ENCODE peak calls at places on chromosomes 4 and X, in six cellular contexts. One of them, this sample, is unnamed.

GRCh38 chrX:119391279-119391678 is 7.9 kb upstream of the SLC25A43 start:
- DNase-seq in stimulated activated CD4-positive, alpha-beta T cell treated with anti-CD3 and anti-CD28 coated beads, TNF-alpha, amount 100 ng/mL, for 48 hours: no peak
- DNase-seq in lower leg skin: no peak
- DNase-seq in nephron progenitor cell: no peak
- DNase-seq in cardiac septum: no peak
- DNase-seq in sigmoid colon: no peak
- DNase-seq in this sample: no peak

GRCh38 chrX:74009041-74009440 is 294.9 kb upstream of the ZCCHC13 start:
- DNase-seq in sigmoid colon: no peak
- DNase-seq in lower leg skin: no peak
- DNase-seq in nephron progenitor cell: no peak
- DNase-seq in stimulated activated CD4-positive, alpha-beta T cell treated with anti-CD3 and anti-CD28 coated beads, TNF-alpha, amount 100 ng/mL, for 48 hours: no peak
- DNase-seq in cardiac septum: no peak
- DNase-seq in this sample: no peak

GRCh38 chr4:183396187-183396738 is 48.2 kb upstream of the CDKN2AIP start:
- DNase-seq in nephron progenitor cell: no peak
- DNase-seq in stimulated activated CD4-positive, alpha-beta T cell treated with anti-CD3 and anti-CD28 coated beads, TNF-alpha, amount 100 ng/mL, for 48 hours: no peak
- DNase-seq in cardiac septum: no peak
- DNase-seq in lower leg skin: no peak
- DNase-seq in sigmoid colon: no peak
- DNase-seq in this sample: no peak

GRCh38 chrX:12814434-12814833 is 23.2 kb downstream of the PRPS2 start:
- DNase-seq in cardiac septum: no peak
- DNase-seq in sigmoid colon: no peak
- DNase-seq in lower leg skin: no peak
- DNase-seq in nephron progenitor cell: peak; percentile 27
- DNase-seq in stimulated activated CD4-positive, alpha-beta T cell treated with anti-CD3 and anti-CD28 coated beads, TNF-alpha, amount 100 ng/mL, for 48 hours: peak; percentile 11
- DNase-seq in this sample: no peak

GRCh38 chr4:183287677-183288076 is 32.4 kb downstream of the CLDN22 start:
- DNase-seq in lower leg skin: no peak
- DNase-seq in nephron progenitor cell: no peak
- DNase-seq in stimulated activated CD4-positive, alpha-beta T cell treated with anti-CD3 and anti-CD28 coated beads, TNF-alpha, amount 100 ng/mL, for 48 hours: no peak
- DNase-seq in sigmoid colon: no peak
- DNase-seq in cardiac septum: no peak
- DNase-seq in this sample: no peak

GRCh38 chr4:3644849-3645627 is 112.8 kb upstream of the LRPAP1 start:
- DNase-seq in sigmoid colon: no peak
- DNase-seq in nephron progenitor cell: no peak
- DNase-seq in stimulated activated CD4-positive, alpha-beta T cell treated with anti-CD3 and anti-CD28 coated beads, TNF-alpha, amount 100 ng/mL, for 48 hours: no peak
- DNase-seq in cardiac septum: no peak
- DNase-seq in lower leg skin: peak; percentile 63
- DNase-seq in this sample: no peak

GRCh38 chrX:105480646-105481310 is 260.3 kb upstream of the TEX13A start:
- DNase-seq in sigmoid colon: no peak
- DNase-seq in nephron progenitor cell: no peak
- DNase-seq in cardiac septum: no peak
- DNase-seq in stimulated activated CD4-positive, alpha-beta T cell treated with anti-CD3 and anti-CD28 coated beads, TNF-alpha, amount 100 ng/mL, for 48 hours: no peak
- DNase-seq in lower leg skin: no peak
- DNase-seq in this sample: no peak

GRCh38 chr4:77996076-77996475 is 61.0 kb upstream of the FRAS1 start:
- DNase-seq in cardiac septum: no peak
- DNase-seq in lower leg skin: no peak
- DNase-seq in sigmoid colon: no peak
- DNase-seq in nephron progenitor cell: no peak
- DNase-seq in stimulated activated CD4-positive, alpha-beta T cell treated with anti-CD3 and anti-CD28 coated beads, TNF-alpha, amount 100 ng/mL, for 48 hours: no peak
- DNase-seq in this sample: no peak

GRCh38 chrX:153336128-153336894 is 2.4 kb downstream of the ZNF275 start:
- DNase-seq in stimulated activated CD4-positive, alpha-beta T cell treated with anti-CD3 and anti-CD28 coated beads, TNF-alpha, amount 100 ng/mL, for 48 hours: no peak
- DNase-seq in nephron progenitor cell: no peak
- DNase-seq in sigmoid colon: no peak
- DNase-seq in cardiac septum: no peak
- DNase-seq in lower leg skin: no peak
- DNase-seq in this sample: no peak

GRCh38 chr4:7424553-7425111 is 10.1 kb downstream of the PSAPL1 start:
- DNase-seq in lower leg skin: no peak
- DNase-seq in nephron progenitor cell: no peak
- DNase-seq in sigmoid colon: peak; percentile 36
- DNase-seq in cardiac septum: peak; percentile 62
- DNase-seq in stimulated activated CD4-positive, alpha-beta T cell treated with anti-CD3 and anti-CD28 coated beads, TNF-alpha, amount 100 ng/mL, for 48 hours: no peak
- DNase-seq in this sample: no peak

GRCh38 chr4:38752393-38752961 is 30.3 kb downstream of the TLR10 start:
- DNase-seq in cardiac septum: no peak
- DNase-seq in lower leg skin: no peak
- DNase-seq in nephron progenitor cell: no peak
- DNase-seq in stimulated activated CD4-positive, alpha-beta T cell treated with anti-CD3 and anti-CD28 coated beads, TNF-alpha, amount 100 ng/mL, for 48 hours: no peak
- DNase-seq in sigmoid colon: no peak
- DNase-seq in this sample: no peak

This sample was measured in GOT3.